ENCODE peak calls at places on chromosomes 2 and 18, in eight cellular contexts. I is K562, N is A549, G is HepG2, Y is GM12878, W is WTC11, T is HCT116, H is NB4. B is an unnamed sample.

GRCh38 chr2:86284987-86285386 is 52.4 kb downstream of the REEP1 start:
- DNase-seq in H (no peak), W (no peak), G (no peak), T (no peak), I (no peak), N (no peak), Y (no peak), B (no peak)

GRCh38 chr2:3037196-3038194 is 340.1 kb downstream of the EIPR1 start:
- DNase-seq in W (no peak), G (no peak), H (no peak), Y (no peak), N (no peak), I (no peak), T (no peak), B (no peak)

GRCh38 chr2:219090436-219090835 is 29.7 kb upstream of the IHH start:
- DNase-seq in Y (no peak), N (no peak), G (no peak), W (no peak), I (no peak), T (no peak), H (no peak), B (no peak)

GRCh38 chr2:167136876-167137579 is 248.7 kb downstream of the XIRP2 start:
- DNase-seq in I (no peak), G (no peak), T (no peak), W (no peak), N (no peak), Y (no peak), H (no peak), B (no peak)

GRCh38 chr2:220198911-220199310 is 571.5 kb downstream of the SLC4A3 start:
- DNase-seq in W (no peak), Y (no peak), H (no peak), T (no peak), G (no peak), I (no peak), N (peak), B (no peak)

GRCh38 chr2:237427807-237428506 is 14.0 kb upstream of the COL6A3 start:
- DNase-seq in Y (peak), H (no peak), W (no peak), G (no peak), N (no peak), T (no peak), I (no peak), B (no peak)

GRCh38 chr2:158781562-158781961 is 13.6 kb upstream of the DAPL1 start:
- DNase-seq in N (no peak), H (no peak), T (no peak), G (no peak), I (no peak), Y (no peak), W (no peak), B (peak)

GRCh38 chr2:31384771-31385276 is 29.7 kb downstream of the XDH start:
- DNase-seq in Y (no peak), I (no peak), H (peak), G (no peak), N (peak), T (peak), W (no peak), B (no peak)

GRCh38 chr2:20452551-20452950 is 5.7 kb downstream of the RHOB start:
- DNase-seq in H (no peak), G (peak), Y (no peak), N (no peak), W (no peak), I (no peak), T (no peak), B (no peak)

GRCh38 chr2:71816815-71817214 is 330.8 kb downstream of the CYP26B1 start:
- DNase-seq in H (no peak), T (no peak), G (no peak), W (no peak), N (no peak), Y (no peak), I (no peak), B (no peak)

GRCh38 chr2:216991563-216991962 is 131.7 kb upstream of the TNP1 start:
- DNase-seq in H (no peak), W (no peak), T (no peak), I (no peak), G (no peak), N (no peak), Y (no peak), B (no peak)

GRCh38 chr2:116142828-116143227 is 1671.7 kb upstream of the DDX18 start:
- DNase-seq in W (no peak), I (no peak), Y (no peak), H (no peak), T (no peak), G (no peak), N (no peak), B (no peak)

GRCh38 chr2:208046686-208047085 is 21.4 kb upstream of the PLEKHM3 start:
- DNase-seq in T (no peak), I (no peak), W (no peak), Y (no peak), N (no peak), G (no peak), H (no peak), B (no peak)

GRCh38 chr2:109128466-109129355 is at the start of gene SH3RF3:
- DNase-seq in I (no peak), G (no peak), T (no peak), W (peak), H (peak), Y (no peak), N (peak), B (peak)

GRCh38 chr2:227038550-227039189 is 125.3 kb downstream of the COL4A4 start:
- DNase-seq in T (no peak), N (no peak), W (no peak), H (no peak), I (no peak), G (peak), Y (no peak), B (no peak)

GRCh38 chr2:71558300-71559051 is 105.1 kb downstream of the DYSF start:
- DNase-seq in I (no peak), G (no peak), H (no peak), N (peak), Y (no peak), T (no peak), W (no peak), B (no peak)

GRCh38 chr2:174617120-174617519 is 19.5 kb upstream of the WIPF1 start:
- DNase-seq in N (no peak), G (peak), W (no peak), I (no peak), T (no peak), Y (no peak), H (no peak), B (no peak)

GRCh38 chr2:20288941-20289340 is 61.7 kb downstream of the PUM2 start:
- DNase-seq in T (peak), Y (no peak), G (no peak), N (peak), I (peak), H (no peak), W (no peak), B (no peak)

GRCh38 chr2:19541884-19542283 is 183.5 kb upstream of the OSR1 start:
- DNase-seq in Y (no peak), T (no peak), N (peak), H (no peak), W (no peak), G (no peak), I (no peak), B (no peak)

GRCh38 chr2:133456156-133456555 is 112.1 kb downstream of the NCKAP5 start:
- DNase-seq in Y (no peak), W (no peak), N (no peak), I (no peak), G (no peak), H (no peak), T (no peak), B (no peak)

GRCh38 chr2:240705204-240705781 is 13.6 kb downstream of the AQP12A start:
- DNase-seq in W (no peak), I (no peak), T (no peak), G (no peak), N (no peak), H (no peak), Y (no peak), B (no peak)

GRCh38 chr2:239149501-239149900 is 251.3 kb downstream of the HDAC4 start:
- DNase-seq in H (no peak), G (no peak), N (no peak), W (no peak), I (no peak), T (no peak), Y (no peak), B (no peak)

GRCh38 chr2:186653511-186653910 is 40.3 kb upstream of the FAM171B start:
- DNase-seq in G (no peak), I (no peak), T (no peak), N (no peak), Y (no peak), H (no peak), W (no peak), B (no peak)

GRCh38 chr2:112646791-112647720 is 1.3 kb downstream of the SLC20A1 start:
- DNase-seq in Y (no peak), I (no peak), N (no peak), H (peak), G (no peak), W (no peak), T (no peak), B (peak)

GRCh38 chr18:22556271-22556990 is 138.7 kb upstream of the CTAGE1 start:
- DNase-seq in W (no peak), N (no peak), H (no peak), I (no peak), Y (no peak), G (no peak), T (no peak), B (peak)

GRCh38 chr2:172458561-172459124 is 31.3 kb downstream of the ITGA6 start:
- DNase-seq in Y (no peak), W (no peak), N (no peak), I (no peak), T (no peak), H (no peak), G (no peak), B (no peak)

GRCh38 chr2:35298493-35298892 is 1057.1 kb upstream of the CRIM1 start:
- DNase-seq in G (no peak), I (no peak), T (no peak), N (no peak), W (no peak), H (no peak), Y (no peak), B (peak)

GRCh38 chr2:237235383-237236095 is 149.8 kb downstream of the COPS8 start:
- DNase-seq in W (no peak), I (no peak), T (no peak), G (peak), Y (no peak), N (no peak), H (no peak), B (no peak)

GRCh38 chr18:31275722-31276463 is 42.1 kb upstream of the DSG1 start:
- DNase-seq in I (no peak), N (peak), T (peak), H (peak), W (no peak), Y (no peak), G (no peak), B (no peak)

DNA sequence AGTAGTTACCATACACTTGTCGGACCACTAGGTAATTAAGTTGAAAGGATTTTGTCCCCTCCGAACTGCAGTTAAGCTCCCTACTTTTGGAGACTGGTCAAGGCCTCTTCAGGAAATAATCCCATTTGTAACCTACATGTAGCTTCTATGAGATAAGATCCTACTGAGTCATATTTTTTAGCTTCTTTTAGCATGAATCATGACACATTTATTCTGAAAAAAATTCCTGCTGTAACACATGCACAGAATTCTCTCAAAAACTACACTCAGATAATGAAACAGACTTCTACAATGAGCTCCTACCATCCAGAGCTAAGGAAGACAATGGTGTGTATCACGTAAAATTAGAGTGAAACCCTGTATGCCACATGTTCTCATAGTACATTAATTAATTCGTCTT is 100.7 kb upstream of the CCDC195 start:
- DNase-seq in Y (no peak), T (peak), N (peak), W (no peak), H (no peak), G (peak), I (no peak), B (peak)
- TF ChIP-seq MAX in Y (no peak), T (no peak), N (peak), W (no peak), H (no peak), G (no peak), I (no peak), B (no peak)

DNA sequence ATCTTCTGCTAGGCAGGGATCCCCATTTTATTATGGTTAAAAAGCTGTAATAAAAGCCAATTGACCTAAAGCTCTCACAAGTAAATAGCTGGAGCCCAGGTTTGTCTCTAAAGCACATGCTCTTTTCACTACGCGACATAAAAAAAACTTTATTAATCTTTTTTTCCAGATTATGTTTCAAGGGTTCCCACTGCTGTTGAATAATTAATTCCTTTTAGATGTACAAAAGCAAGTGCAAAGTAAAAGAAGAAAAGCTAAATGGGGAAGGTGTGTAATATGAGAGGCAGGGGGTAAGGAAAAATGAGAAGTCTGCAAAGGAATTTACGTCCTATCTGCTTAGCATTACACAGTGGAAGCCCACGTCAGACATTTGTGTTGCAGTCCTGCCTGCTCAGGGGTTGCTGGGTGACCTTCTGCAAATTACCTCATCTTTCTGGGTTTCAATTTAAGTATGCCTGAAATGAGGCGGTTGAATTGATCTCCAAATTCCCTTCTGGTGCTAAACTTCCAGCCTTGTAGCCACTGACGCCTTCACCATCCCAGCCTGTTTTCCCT is 768 bp upstream of the NABP1 start:
- DNase-seq in I (peak), T (no peak), W (no peak), H (peak), G (peak), Y (no peak), N (peak), B (peak)
- TF ChIP-seq MAX in I (no peak), T (no peak), W (no peak), H (no peak), G (no peak), Y (no peak), N (no peak), B (no peak)

GRCh38 chr2:64225491-64225890 is 81.3 kb upstream of the PELI1 start:
- DNase-seq in Y (no peak), T (no peak), G (no peak), H (peak), I (no peak), N (no peak), W (no peak), B (no peak)
- TF ChIP-seq MAX in Y (no peak), T (no peak), G (no peak), H (no peak), I (no peak), N (no peak), W (no peak), B (no peak)

DNA sequence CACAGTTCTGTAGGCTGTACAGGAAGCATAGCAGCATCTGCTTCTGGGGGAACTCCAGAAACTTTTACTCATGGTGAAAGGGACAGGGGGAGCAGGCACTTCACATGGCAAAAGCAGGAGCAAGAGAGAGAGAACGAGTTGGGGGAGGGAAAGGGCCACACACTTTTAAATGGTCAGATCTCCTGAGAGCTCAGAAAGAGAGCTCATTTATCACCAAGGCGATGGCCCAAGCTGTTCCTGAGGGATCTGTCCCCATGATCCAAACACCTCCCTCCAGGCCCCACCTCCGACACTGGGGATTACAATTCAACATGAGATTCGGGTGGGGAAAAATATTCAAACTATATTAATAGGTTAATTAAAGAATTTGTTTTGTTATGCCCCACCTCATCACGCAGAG is 84.7 kb upstream of the ARHGAP28 start:
- DNase-seq in G (no peak), N (no peak), W (no peak), H (no peak), T (no peak), I (no peak), Y (no peak), B (no peak)
- TF ChIP-seq MAX in G (no peak), N (no peak), W (no peak), H (no peak), T (no peak), I (no peak), Y (no peak), B (no peak)

GRCh38 chr2:55118643-55119065 is 68.4 kb upstream of the RTN4 start:
- DNase-seq in I (no peak), Y (no peak), T (no peak), G (no peak), H (peak), W (no peak), N (no peak), B (no peak)

GRCh38 chr2:55123851-55124269 is 73.6 kb upstream of the RTN4 start:
- DNase-seq in I (no peak), T (no peak), H (no peak), Y (no peak), N (no peak), G (no peak), W (no peak), B (no peak)

GRCh38 chr2:55116966-55117365 is 66.7 kb upstream of the RTN4 start:
- DNase-seq in G (no peak), Y (no peak), I (no peak), H (no peak), W (no peak), T (no peak), N (no peak), B (no peak)

GRCh38 chr2:55119711-55120487 is 69.6 kb upstream of the RTN4 start:
- DNase-seq in N (no peak), W (no peak), H (peak), Y (no peak), I (no peak), G (no peak), T (no peak), B (no peak)

DNA sequence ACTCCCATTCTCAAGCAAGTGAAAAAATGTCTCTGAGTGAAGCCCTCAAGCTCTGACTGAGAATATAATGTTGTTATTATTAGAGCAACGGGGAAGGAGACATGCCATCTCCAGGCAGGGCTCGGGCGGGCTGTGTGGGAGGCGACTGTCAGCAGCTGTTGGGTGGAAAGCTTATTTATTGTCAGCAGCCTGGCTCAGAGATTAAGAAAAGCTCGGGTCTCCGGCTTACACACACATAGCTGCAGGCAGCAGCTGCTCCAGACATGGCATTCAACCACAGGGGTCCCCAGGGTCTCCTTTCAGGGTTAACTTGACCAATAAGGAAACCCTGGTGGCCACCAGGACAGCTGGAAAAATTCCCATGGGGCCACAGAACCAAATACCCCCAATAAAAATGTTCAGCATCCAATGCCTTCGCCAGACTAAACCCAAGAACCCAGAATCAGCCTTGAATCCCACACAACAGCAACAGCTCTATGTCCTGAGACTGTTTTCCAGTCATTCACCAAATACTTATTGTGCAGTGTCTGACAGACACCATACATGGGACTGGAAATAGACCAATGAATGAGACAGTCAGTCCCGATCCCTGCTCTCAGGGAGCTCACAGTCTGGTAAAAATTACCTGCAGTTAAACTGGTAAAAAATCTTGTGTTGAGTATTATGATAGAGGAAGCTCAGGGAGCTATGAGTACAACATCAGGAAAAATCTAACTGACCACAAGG is 70.5 kb upstream of the RTN4 start:
- DNase-seq in N (no peak), H (peak), T (no peak), W (no peak), Y (no peak), G (no peak), I (no peak), B (no peak)
- TF ChIP-seq MAX in N (no peak), H (peak), T (no peak), W (no peak), Y (no peak), G (no peak), I (no peak), B (no peak)

GRCh38 chr2:95327861-95328260 is 30.7 kb downstream of the KCNIP3 start:
- DNase-seq in N (no peak), T (no peak), H (no peak), Y (no peak), W (no peak), I (no peak), G (no peak), B (no peak)

GRCh38 chr2:95330939-95331338 is 33.8 kb downstream of the KCNIP3 start:
- DNase-seq in W (no peak), G (no peak), Y (no peak), N (no peak), I (no peak), H (no peak), T (no peak), B (no peak)

GRCh38 chr2:95329891-95330822 is 33.0 kb downstream of the KCNIP3 start:
- DNase-seq in I (no peak), W (no peak), G (no peak), T (no peak), N (no peak), Y (no peak), H (no peak), B (no peak)

GRCh38 chr2:95328386-95329125 is 31.4 kb downstream of the KCNIP3 start:
- DNase-seq in I (no peak), H (no peak), T (no peak), G (no peak), N (no peak), Y (no peak), W (no peak), B (no peak)

GRCh38 chr2:95329401-95329800 is 32.3 kb downstream of the KCNIP3 start:
- DNase-seq in I (no peak), N (no peak), W (no peak), T (no peak), G (no peak), Y (no peak), H (no peak), B (no peak)
- TF ChIP-seq MAX in I (no peak), N (no peak), W (no peak), T (no peak), G (no peak), Y (no peak), H (no peak), B (no peak)

DNA sequence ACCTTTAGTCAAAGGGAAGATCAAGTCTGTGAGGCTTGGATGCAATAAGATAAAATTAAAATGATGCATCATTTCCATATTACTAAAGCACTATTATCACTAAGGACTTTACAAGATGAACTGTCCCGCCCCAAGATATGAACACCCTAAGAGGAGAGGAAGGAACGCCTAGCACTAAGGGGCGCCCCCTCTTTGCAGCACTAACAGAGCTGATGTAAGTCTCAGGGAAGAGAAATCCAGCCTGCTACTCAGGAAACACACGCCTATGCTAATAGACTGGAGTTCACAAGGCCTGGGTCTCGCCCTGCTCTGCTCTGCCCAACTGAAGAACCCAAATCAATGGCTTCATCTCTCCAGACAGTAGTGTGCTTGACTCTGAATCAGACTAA is 6.1 kb downstream of the INO80C start:
- DNase-seq in N (no peak), T (no peak), W (no peak), H (no peak), Y (no peak), G (no peak), I (no peak), B (peak)
- TF ChIP-seq MAX in N (no peak), T (no peak), W (no peak), H (no peak), Y (no peak), G (no peak), I (no peak), B (no peak)

B was measured in endothelial cell of umbilical vein.